ENCODE peak calls at places on chromosomes 2 and 18, in four cellular contexts. U, Z, X and B are unnamed samples.

GRCh38 chr2:217270801-217271121 is 410.9 kb upstream of the TNP1 start:
- DNase-seq in Z (no peak), X (no peak), U (no peak), B (no peak)

GRCh38 chr2:138712212-138712979 is 67.8 kb downstream of the NXPH2 start:
- DNase-seq in X (no peak), U (no peak), Z (no peak), B (no peak)

GRCh38 chr2:85862426-85862825 is 26.4 kb downstream of the ST3GAL5 start:
- DNase-seq in Z (no peak), U (no peak), X (peak; percentile 92), B (no peak)

GRCh38 chr18:72640552-72640951 is 96.4 kb upstream of the CBLN2 start:
- DNase-seq in U (no peak), X (no peak), Z (no peak), B (no peak)

GRCh38 chr2:70657246-70657645 is 103.6 kb upstream of the TGFA start:
- DNase-seq in U (no peak), X (no peak), Z (no peak), B (no peak)

GRCh38 chr2:19644763-19645162 is 257.0 kb downstream of the TTC32 start:
- DNase-seq in U (no peak), Z (no peak), X (no peak), B (no peak)

GRCh38 chr2:164984428-164984827 is 29.1 kb upstream of the SLC38A11 start:
- DNase-seq in X (no peak), U (no peak), Z (no peak), B (no peak)

GRCh38 chr2:157627594-157628281 is 926 bp downstream of the ACVR1C start:
- DNase-seq in U (no peak), Z (no peak), X (peak; percentile 23), B (no peak)

GRCh38 chr18:44876024-44876423 is 195.3 kb downstream of the SETBP1 start:
- DNase-seq in X (no peak), Z (no peak), U (no peak), B (no peak)

GRCh38 chr2:161165266-161165665 is 5.0 kb downstream of the TANK start:
- DNase-seq in X (no peak), U (no peak), Z (peak; percentile 82), B (no peak)